ENCODE peak calls at places on chromosomes 13 and 19, in seven cellular contexts. B is H1, R is A549, W is SK-N-SH, E is HepG2, C is GM12878, H is K562. Y is an unnamed sample.

GRCh38 chr13:47858678-47859050 is 142.4 kb downstream of the SUCLA2 start:
- DNase-seq in B (no peak), R (no peak), W (no peak), E (no peak), C (no peak), H (no peak), Y (peak)

GRCh38 chr19:13163609-13164364 is 13.6 kb downstream of the IER2 start:
- DNase-seq in B (no peak), R (peak), W (peak), E (peak), C (no peak), H (peak), Y (peak)

GRCh38 chr19:44748426-44749254 is at the start of gene BCL3:
- DNase-seq in B (no peak), R (peak), W (peak), E (no peak), C (no peak), H (peak), Y (no peak)

GRCh38 chr13:110911880-110912279 is 3.0 kb downstream of the ANKRD10 start:
- DNase-seq in B (no peak), R (no peak), W (no peak), E (no peak), C (no peak), H (no peak), Y (peak)

GRCh38 chr19:13051581-13052165 is 51.0 kb downstream of the LYL1 start:
- DNase-seq in B (no peak), R (peak), W (no peak), E (peak), C (no peak), H (peak), Y (peak)

GRCh38 chr13:80359459-80360297 is 18.8 kb upstream of the SPRY2 start:
- DNase-seq in B (peak), R (no peak), W (no peak), E (no peak), C (no peak), H (peak), Y (no peak)

GRCh38 chr19:7701654-7702457 is at the start of gene FCER2:
- DNase-seq in B (no peak), R (no peak), W (no peak), E (peak), C (peak), H (no peak), Y (no peak)

GRCh38 chr13:35086667-35087066 is 144.6 kb downstream of the NBEA start:
- DNase-seq in B (no peak), R (no peak), W (no peak), E (no peak), C (no peak), H (no peak), Y (no peak)

GRCh38 chr19:17302391-17303166 is 646 bp downstream of the ABHD8 start:
- DNase-seq in B (no peak), R (no peak), W (no peak), E (no peak), C (no peak), H (peak), Y (no peak)

GRCh38 chr19:35351441-35352176 is 3.9 kb downstream of the FFAR1 start:
- DNase-seq in B (no peak), R (no peak), W (no peak), E (no peak), C (no peak), H (no peak), Y (no peak)

GRCh38 chr19:51803965-51804364 is 9.0 kb downstream of the FPR3 start:
- DNase-seq in B (no peak), R (no peak), W (no peak), E (no peak), C (no peak), H (no peak), Y (no peak)

GRCh38 chr19:664913-665443 is 2.0 kb upstream of the RNF126 start:
- DNase-seq in B (peak), R (peak), W (peak), E (peak), C (no peak), H (peak), Y (peak)

GRCh38 chr13:23322353-23323336 is 110.9 kb downstream of the SACS start:
- DNase-seq in B (no peak), R (no peak), W (no peak), E (no peak), C (no peak), H (no peak), Y (peak)

GRCh38 chr13:79171131-79172061 is 234.7 kb downstream of the RBM26 start:
- DNase-seq in B (no peak), R (no peak), W (no peak), E (no peak), C (no peak), H (no peak), Y (no peak)

GRCh38 chr13:45742985-45743384 is 40.9 kb downstream of the CBY2 start:
- DNase-seq in B (no peak), R (no peak), W (no peak), E (no peak), C (no peak), H (no peak), Y (no peak)

GRCh38 chr13:90281709-90282108 is 1065.8 kb upstream of the MIR17HG start:
- DNase-seq in B (no peak), R (no peak), W (no peak), E (no peak), C (no peak), H (no peak), Y (no peak)

GRCh38 chr13:98563071-98563470 is 13.8 kb downstream of the STK24 start:
- DNase-seq in B (no peak), R (no peak), W (no peak), E (no peak), C (no peak), H (no peak), Y (no peak)

GRCh38 chr19:29454109-29454508 is 71.7 kb upstream of the VSTM2B start:
- DNase-seq in B (no peak), R (no peak), W (no peak), E (no peak), C (no peak), H (no peak), Y (no peak)

GRCh38 chr19:21328402-21328801 is 808 bp downstream of the ZNF708 start:
- DNase-seq in B (no peak), R (no peak), W (peak), E (peak), C (no peak), H (no peak), Y (no peak)

GRCh38 chr19:12840091-12841079 is 2.1 kb downstream of the MAST1 start:
- DNase-seq in B (peak), R (peak), W (peak), E (no peak), C (no peak), H (peak), Y (peak)

GRCh38 chr19:38800577-38801347 is 11.8 kb downstream of the LGALS7B start:
- DNase-seq in B (no peak), R (no peak), W (no peak), E (no peak), C (no peak), H (no peak), Y (no peak)

GRCh38 chr19:40799558-40800338 is 757 bp downstream of the EGLN2 start:
- DNase-seq in B (no peak), R (no peak), W (peak), E (no peak), C (no peak), H (no peak), Y (no peak)

GRCh38 chr13:95481051-95481775 is 71.3 kb upstream of the CLDN10 start:
- DNase-seq in B (no peak), R (no peak), W (no peak), E (no peak), C (no peak), H (no peak), Y (peak)

GRCh38 chr13:105343134-105343806 is 1192.2 kb downstream of the EFNB2 start:
- DNase-seq in B (no peak), R (no peak), W (no peak), E (no peak), C (no peak), H (no peak), Y (peak)

GRCh38 chr13:70090036-70090723 is 17.4 kb upstream of the ATXN8OS start:
- DNase-seq in B (no peak), R (no peak), W (no peak), E (no peak), C (no peak), H (no peak), Y (no peak)

GRCh38 chr13:113415032-113415431 is 38.3 kb downstream of the ADPRHL1 start:
- DNase-seq in B (no peak), R (no peak), W (no peak), E (no peak), C (no peak), H (no peak), Y (no peak)

GRCh38 chr19:18263324-18264215 is 10.7 kb downstream of the IQCN start:
- DNase-seq in B (no peak), R (no peak), W (no peak), E (no peak), C (no peak), H (no peak), Y (no peak)

GRCh38 chr13:46983881-46984280 is 87.0 kb upstream of the HTR2A start:
- DNase-seq in B (no peak), R (no peak), W (no peak), E (peak), C (peak), H (no peak), Y (peak)

GRCh38 chr19:11387154-11388034 is 3.3 kb upstream of the EPOR start:
- DNase-seq in B (no peak), R (no peak), W (no peak), E (peak), C (no peak), H (no peak), Y (no peak)

GRCh38 chr13:51324714-51325440 is 14.6 kb upstream of the SERPINE3 start:
- DNase-seq in B (no peak), R (no peak), W (no peak), E (no peak), C (no peak), H (no peak), Y (no peak)

GRCh38 chr13:51323824-51324511 is 15.5 kb upstream of the SERPINE3 start:
- DNase-seq in B (no peak), R (no peak), W (no peak), E (no peak), C (no peak), H (no peak), Y (no peak)

GRCh38 chr13:51325837-51326236 is 13.7 kb upstream of the SERPINE3 start:
- DNase-seq in B (no peak), R (no peak), W (no peak), E (no peak), C (no peak), H (no peak), Y (no peak)

GRCh38 chr13:51328488-51328887 is 11.0 kb upstream of the SERPINE3 start:
- DNase-seq in B (peak), R (no peak), W (no peak), E (no peak), C (no peak), H (no peak), Y (no peak)

DNA sequence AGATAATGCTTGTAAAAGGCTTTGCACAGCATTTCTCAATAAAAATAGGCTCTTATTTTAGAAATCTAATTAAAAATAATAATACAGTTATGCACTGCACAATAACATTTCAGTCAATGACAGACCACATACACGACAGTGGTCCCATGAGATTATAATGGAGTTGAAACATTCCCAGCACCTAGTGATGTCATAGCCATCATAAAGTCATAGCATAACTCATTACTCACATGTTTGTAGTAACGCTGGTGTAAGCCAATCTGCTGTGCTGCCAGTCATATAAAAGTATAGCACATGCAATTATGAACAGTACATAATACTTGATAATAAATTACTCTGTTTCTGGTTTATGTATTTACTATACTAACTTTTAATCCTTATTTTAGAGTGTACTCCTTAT is 12.7 kb upstream of the SERPINE3 start:
- DNase-seq in B (no peak), R (no peak), W (no peak), E (no peak), C (no peak), H (no peak), Y (no peak)
- TF ChIP-seq RFX5 in B (no peak), R (no peak), W (no peak), E (no peak), C (no peak), H (no peak), Y (no peak)

GRCh38 chr19:5032101-5032967 is 63.4 kb downstream of the KDM4B start:
- DNase-seq in B (no peak), R (no peak), W (no peak), E (no peak), C (no peak), H (no peak), Y (no peak)

GRCh38 chr19:5028229-5028886 is 59.4 kb downstream of the KDM4B start:
- DNase-seq in B (no peak), R (no peak), W (no peak), E (no peak), C (no peak), H (no peak), Y (no peak)

GRCh38 chr19:5030822-5031221 is 61.9 kb downstream of the KDM4B start:
- DNase-seq in B (no peak), R (no peak), W (no peak), E (no peak), C (no peak), H (no peak), Y (no peak)

GRCh38 chr19:5030136-5030820 is 61.4 kb downstream of the KDM4B start:
- DNase-seq in B (no peak), R (no peak), W (no peak), E (no peak), C (no peak), H (no peak), Y (no peak)

GRCh38 chr19:5031231-5032100 is 62.6 kb downstream of the KDM4B start:
- DNase-seq in B (peak), R (peak), W (peak), E (peak), C (peak), H (peak), Y (peak)
- TF ChIP-seq RFX5 in B (no peak), R (no peak), W (no peak), E (no peak), C (no peak), H (no peak), Y (no peak)

DNA sequence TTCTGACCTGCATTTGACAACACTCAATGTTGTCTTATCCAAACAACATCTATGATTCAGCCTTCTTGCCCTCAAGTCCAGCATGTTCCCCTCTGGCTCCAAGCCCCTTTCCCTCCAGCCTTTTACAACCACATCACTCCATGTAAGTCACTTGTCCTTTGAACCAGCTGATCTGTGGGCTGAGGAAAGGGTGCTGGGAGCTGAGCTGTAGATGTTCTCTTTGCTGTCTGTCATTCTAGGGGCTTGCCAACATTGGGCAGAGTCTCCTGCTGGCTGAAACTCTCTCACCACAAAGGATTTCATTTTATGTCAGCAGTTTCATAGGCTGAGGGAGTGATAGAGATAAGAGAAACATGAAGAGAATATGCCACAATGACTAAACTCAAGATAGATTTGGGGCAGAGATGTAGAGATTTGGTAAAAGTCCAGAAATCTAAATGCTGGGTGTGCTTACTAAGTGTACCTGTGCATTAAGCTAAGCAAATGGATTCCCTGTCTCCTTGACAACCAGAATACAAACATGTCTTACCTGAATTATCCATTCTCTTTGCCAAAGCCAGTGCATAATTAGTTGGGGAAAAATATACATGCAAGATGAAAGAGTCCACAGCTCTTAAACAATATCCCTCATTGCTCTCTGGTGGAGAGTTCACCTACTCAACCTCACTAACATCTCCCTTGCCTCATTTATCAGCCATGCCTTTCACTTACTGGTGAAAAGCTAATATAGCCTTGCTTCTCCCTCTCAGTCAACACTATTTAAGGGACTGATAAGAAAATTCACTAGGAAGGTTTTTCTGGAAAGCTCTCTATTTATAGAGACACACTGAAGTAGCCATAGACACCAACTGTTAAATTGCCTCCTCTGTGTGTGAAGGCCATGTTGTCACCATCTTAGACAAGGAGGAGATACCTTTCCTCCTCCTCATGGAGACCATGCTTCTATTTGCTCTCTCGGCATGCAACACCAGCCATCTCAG is 175.5 kb upstream of the SERP2 start:
- DNase-seq in B (no peak), R (no peak), W (no peak), E (no peak), C (peak), H (no peak), Y (peak)
- TF ChIP-seq RFX5 in B (no peak), R (no peak), W (no peak), E (no peak), C (no peak), H (no peak), Y (no peak)

GRCh38 chr13:101703838-101704237 is 251.4 kb downstream of the ITGBL1 start:
- DNase-seq in B (no peak), R (no peak), W (no peak), E (no peak), C (no peak), H (no peak), Y (no peak)
- TF ChIP-seq RFX5 in B (no peak), R (no peak), W (no peak), E (no peak), C (no peak), H (no peak), Y (no peak)

DNA sequence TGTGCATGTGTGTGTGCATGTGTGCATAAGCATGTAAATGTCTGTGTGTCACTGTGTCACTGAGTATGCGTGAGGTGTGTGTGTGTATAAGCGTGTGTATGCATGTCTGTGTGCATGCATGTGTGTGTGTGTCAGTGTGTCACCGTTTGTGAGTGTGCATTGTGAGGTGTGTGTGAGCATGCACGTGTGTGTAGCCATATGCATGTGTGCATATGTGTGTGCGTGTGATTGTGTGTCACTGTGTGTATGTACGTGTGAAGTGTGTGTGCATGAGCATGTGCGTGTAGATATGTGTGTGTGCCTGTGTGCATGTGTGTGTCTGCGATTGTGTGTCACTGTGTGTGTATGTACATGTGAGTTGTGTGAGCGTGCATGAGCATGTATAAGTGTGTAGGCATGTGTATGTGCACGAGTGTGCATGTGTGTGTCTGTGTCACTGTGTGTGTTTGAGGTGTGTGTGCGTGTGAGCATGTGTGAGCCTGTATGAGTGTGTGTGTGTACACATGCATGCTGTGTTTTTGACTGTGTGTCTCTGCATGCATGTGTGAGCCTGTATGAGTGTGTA is 144.5 kb downstream of the NALCN start:
- DNase-seq in B (no peak), R (no peak), W (no peak), E (no peak), C (no peak), H (no peak), Y (no peak)
- TF ChIP-seq RFX5 in B (no peak), R (no peak), W (no peak), E (no peak), C (no peak), H (no peak), Y (no peak)

DNA sequence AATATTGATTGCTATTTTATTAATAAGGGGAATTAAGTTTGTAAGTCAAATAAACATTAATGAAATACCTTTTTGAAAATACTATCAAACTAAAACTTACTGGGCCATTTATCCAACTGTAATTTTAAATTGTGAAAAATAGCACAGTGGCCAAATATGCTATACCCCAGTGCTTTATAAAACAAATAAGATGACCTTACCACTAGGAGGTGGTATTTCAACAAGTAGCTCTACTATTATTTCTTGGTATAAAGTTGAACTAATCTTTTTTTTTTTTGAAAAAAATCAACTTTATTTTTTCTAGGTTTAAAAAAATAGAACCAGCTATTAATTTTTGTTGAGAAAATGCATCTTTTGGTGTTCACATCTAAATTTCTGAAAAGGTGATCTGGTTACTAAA is 14.7 kb downstream of the LACC1 start:
- DNase-seq in B (no peak), R (no peak), W (no peak), E (no peak), C (no peak), H (no peak), Y (no peak)
- TF ChIP-seq RFX5 in B (no peak), R (no peak), W (no peak), E (no peak), C (no peak), H (no peak), Y (no peak)

DNA sequence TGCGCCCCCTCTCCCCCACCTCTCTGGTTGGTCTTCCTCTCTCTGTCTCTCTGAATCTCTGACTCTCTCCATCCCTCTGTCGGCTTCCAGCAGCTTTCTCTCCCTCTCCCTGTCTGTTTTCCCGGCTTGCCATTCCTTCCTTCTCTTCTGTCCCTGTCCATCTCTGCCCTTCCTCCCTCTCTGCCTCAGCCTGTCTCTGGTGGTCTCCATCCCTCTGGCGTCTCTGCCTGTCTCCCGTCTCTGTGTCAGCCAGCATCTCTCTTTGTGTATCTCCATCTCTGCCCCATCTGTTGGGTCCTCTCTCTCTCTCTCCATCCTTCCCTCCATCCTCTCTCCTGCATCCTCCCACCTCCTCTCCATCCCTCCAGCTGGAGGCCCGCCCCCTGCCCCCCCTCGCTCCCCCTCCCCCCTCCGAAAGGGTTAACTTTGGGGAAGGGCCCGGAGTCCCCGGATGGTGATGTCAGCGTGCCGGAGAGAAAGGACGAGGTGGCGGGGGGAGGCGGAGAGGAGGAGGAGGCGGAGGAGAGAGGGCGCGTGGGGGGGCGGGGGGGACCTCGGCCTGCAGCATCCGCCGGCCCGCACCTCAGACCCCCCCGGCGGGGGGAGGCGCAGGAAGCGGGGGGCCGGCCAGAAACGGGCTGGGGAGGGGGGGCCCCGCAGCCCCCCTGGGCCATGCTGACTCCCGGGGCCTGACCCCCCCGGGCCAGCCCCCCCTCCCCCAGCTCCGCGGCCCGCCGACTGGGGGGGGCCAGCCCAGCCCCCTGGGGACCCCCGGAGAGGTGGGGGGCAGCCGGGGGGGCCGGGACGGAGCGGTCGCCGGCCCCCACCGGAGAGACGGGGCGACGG is at the start of gene BRSK1:
- DNase-seq in B (no peak), R (peak), W (peak), E (no peak), C (no peak), H (peak), Y (peak)
- TF ChIP-seq RFX5 in B (no peak), R (no peak), W (no peak), E (no peak), C (no peak), H (no peak), Y (no peak)

Y was measured in IMR-90.